ENCODE peak calls at places on chromosomes 5 and 9, in eight cellular contexts. D, X, T, W, Y, J, P and B are unnamed samples.

GRCh38 chr5:9479981-9480380 is 65.9 kb downstream of the SEMA5A start:
- DNase-seq in D (no peak), X (no peak), T (peak; percentile 29), W (no peak), Y (no peak), J (no peak), P (no peak), B (no peak)

GRCh38 chr9:99101271-99101670 is 3.6 kb upstream of the TGFBR1 start:
- DNase-seq in D (no peak), X (no peak), T (no peak), W (no peak), Y (no peak), J (no peak), P (no peak), B (no peak)

GRCh38 chr5:17620627-17621026 is 10.4 kb downstream of the TAF11L12 start:
- DNase-seq in D (no peak), X (no peak), T (no peak), W (no peak), Y (peak; percentile 15), J (no peak), P (no peak), B (no peak)

GRCh38 chr5:173823721-173824567 is 64.2 kb upstream of the CPEB4 start:
- DNase-seq in D (no peak), X (peak; percentile 73), T (peak; percentile 75), W (peak; percentile 95), Y (no peak), J (no peak), P (no peak), B (peak; percentile 65)

GRCh38 chr5:126044931-126045565 is 378.2 kb upstream of the GRAMD2B start:
- DNase-seq in D (no peak), X (no peak), T (no peak), W (no peak), Y (no peak), J (no peak), P (no peak), B (no peak)

GRCh38 chr9:135702002-135702721 is at the start of gene KCNT1:
- DNase-seq in D (peak; percentile 94), X (peak; percentile 92), T (peak; percentile 79), W (peak; percentile 15), Y (no peak), J (no peak), P (peak; percentile 17), B (peak; percentile 55)

GRCh38 chr9:93043122-93043521 is 15.4 kb upstream of the SUSD3 start:
- DNase-seq in D (no peak), X (no peak), T (no peak), W (no peak), Y (no peak), J (no peak), P (no peak), B (no peak)

GRCh38 chr5:161545701-161546462 is 643 bp downstream of the GABRB2 start:
- DNase-seq in D (no peak), X (no peak), T (no peak), W (no peak), Y (no peak), J (no peak), P (no peak), B (no peak)

GRCh38 chr5:26763151-26763550 is 275.2 kb downstream of the CDH9 start:
- DNase-seq in D (no peak), X (no peak), T (no peak), W (no peak), Y (no peak), J (no peak), P (no peak), B (no peak)

GRCh38 chr9:32886021-32886420 is 102.7 kb downstream of the TMEM215 start:
- DNase-seq in D (no peak), X (no peak), T (no peak), W (no peak), Y (no peak), J (no peak), P (no peak), B (no peak)

GRCh38 chr9:112555091-112555643 is 68.5 kb downstream of the KIAA1958 start:
- DNase-seq in D (no peak), X (no peak), T (no peak), W (no peak), Y (no peak), J (no peak), P (no peak), B (no peak)

GRCh38 chr5:94469889-94470288 is 148.5 kb downstream of the KIAA0825 start:
- DNase-seq in D (no peak), X (peak; percentile 4), T (peak; percentile 89), W (peak; percentile 85), Y (no peak), J (no peak), P (no peak), B (no peak)

GRCh38 chr9:14314424-14314928 is 535 bp upstream of the NFIB start:
- DNase-seq in D (peak; percentile 26), X (peak; percentile 42), T (peak; percentile 89), W (peak; percentile 96), Y (no peak), J (peak; percentile 13), P (no peak), B (peak; percentile 77)

GRCh38 chr5:180637962-180638680 is 11.3 kb downstream of the FLT4 start:
- DNase-seq in D (no peak), X (no peak), T (no peak), W (no peak), Y (no peak), J (no peak), P (no peak), B (peak; percentile 6)

GRCh38 chr5:72252008-72252407 is 68.0 kb downstream of the MRPS27 start:
- DNase-seq in D (no peak), X (no peak), T (no peak), W (no peak), Y (no peak), J (no peak), P (no peak), B (no peak)

GRCh38 chr5:132065351-132065937 is 5.0 kb downstream of the IL3 start:
- DNase-seq in D (peak; percentile 57), X (peak; percentile 84), T (peak; percentile 84), W (peak; percentile 56), Y (peak; percentile 36), J (peak; percentile 71), P (peak; percentile 36), B (peak; percentile 69)

GRCh38 chr9:109027176-109027575 is 13.9 kb upstream of the CTNNAL1 start:
- DNase-seq in D (no peak), X (no peak), T (no peak), W (no peak), Y (no peak), J (no peak), P (no peak), B (no peak)

GRCh38 chr5:109319351-109319750 is 90.4 kb downstream of the PJA2 start:
- DNase-seq in D (no peak), X (no peak), T (no peak), W (no peak), Y (no peak), J (no peak), P (no peak), B (no peak)

GRCh38 chr5:157502143-157502647 is 42.2 kb downstream of the NIPAL4 start:
- DNase-seq in D (peak; percentile 41), X (no peak), T (no peak), W (no peak), Y (no peak), J (no peak), P (no peak), B (no peak)

GRCh38 chr5:100505984-100506670 is 29.0 kb upstream of the FAM174A start:
- DNase-seq in D (no peak), X (peak; percentile 0), T (peak; percentile 79), W (peak; percentile 91), Y (no peak), J (no peak), P (no peak), B (peak; percentile 30)